ENCODE peak calls at places on chromosomes 1 and 21, in five cellular contexts. L, D, I, Y and S are unnamed samples.

GRCh38 chr21:42469272-42469671 is 26.8 kb downstream of the RSPH1 start:
- DNase-seq in L (no peak), D (no peak), I (no peak), Y (peak), S (no peak)

GRCh38 chr1:151024540-151025146 is 11.7 kb upstream of the BNIPL start:
- DNase-seq in L (peak), D (peak), I (peak), Y (no peak), S (peak)

GRCh38 chr1:93177991-93178390 is 2.2 kb downstream of the TMED5 start:
- DNase-seq in L (no peak), D (no peak), I (no peak), Y (no peak), S (no peak)

GRCh38 chr1:209486861-209487260 is 96.7 kb upstream of the CAMK1G start:
- DNase-seq in L (no peak), D (no peak), I (no peak), Y (no peak), S (no peak)

GRCh38 chr21:15679630-15680029 is 50.2 kb upstream of the USP25 start:
- DNase-seq in L (no peak), D (no peak), I (no peak), Y (no peak), S (no peak)

GRCh38 chr1:40337448-40337847 is 20.4 kb upstream of the COL9A2 start:
- DNase-seq in L (no peak), D (no peak), I (no peak), Y (no peak), S (no peak)

GRCh38 chr1:30447080-30447479 is 276.3 kb downstream of the MATN1 start:
- DNase-seq in L (no peak), D (no peak), I (no peak), Y (no peak), S (no peak)

GRCh38 chr1:227892930-227893695 is 54.6 kb downstream of the WNT9A start:
- DNase-seq in L (no peak), D (no peak), I (no peak), Y (no peak), S (no peak)

GRCh38 chr1:30090421-30090820 is 633.0 kb downstream of the MATN1 start:
- DNase-seq in L (no peak), D (no peak), I (no peak), Y (no peak), S (no peak)

GRCh38 chr1:180633092-180634045 is 1.5 kb downstream of the XPR1 start:
- DNase-seq in L (no peak), D (no peak), I (no peak), Y (no peak), S (no peak)

GRCh38 chr1:172637522-172637921 is 21.4 kb upstream of the FASLG start:
- DNase-seq in L (no peak), D (no peak), I (peak), Y (no peak), S (no peak)

GRCh38 chr1:244230470-244230869 is 179.4 kb downstream of the ZBTB18 start:
- DNase-seq in L (no peak), D (no peak), I (no peak), Y (no peak), S (no peak)

GRCh38 chr1:37822942-37823865 is 15.2 kb upstream of the YRDC start:
- DNase-seq in L (no peak), D (no peak), I (no peak), Y (no peak), S (no peak)

GRCh38 chr1:43973981-43974442 is 748 bp upstream of the ATP6V0B start:
- DNase-seq in L (no peak), D (no peak), I (no peak), Y (no peak), S (no peak)

GRCh38 chr1:245363821-245364220 is 209.0 kb downstream of the KIF26B start:
- DNase-seq in L (no peak), D (no peak), I (no peak), Y (no peak), S (no peak)

GRCh38 chr1:37925316-37925715 is 21.5 kb downstream of the INPP5B start:
- DNase-seq in L (no peak), D (no peak), I (no peak), Y (no peak), S (no peak)

GRCh38 chr1:7549277-7549676 is 221.8 kb upstream of the VAMP3 start:
- DNase-seq in L (peak), D (no peak), I (peak), Y (peak), S (no peak)

GRCh38 chr21:29149771-29150425 is 19.5 kb downstream of the MAP3K7CL start:
- DNase-seq in L (no peak), D (no peak), I (no peak), Y (no peak), S (no peak)

GRCh38 chr1:202007703-202008489 is 2.5 kb upstream of the ELF3 start:
- DNase-seq in L (no peak), D (no peak), I (no peak), Y (peak), S (no peak)

GRCh38 chr1:13749543-13750307 is 49.7 kb downstream of the PRDM2 start:
- DNase-seq in L (peak), D (peak), I (peak), Y (peak), S (peak)